ENCODE peak calls at places on chromosomes 13 and 19, in seven cellular contexts. E, Q, C, B, S, K and X are unnamed samples.

GRCh38 chr19:38035515-38036495 is 128.8 kb downstream of the SIPA1L3 start:
- DNase-seq in E (no peak), S (no peak), K (no peak), C (no peak), B (peak), Q (no peak), X (peak)

GRCh38 chr19:17952041-17952976 is 14.6 kb upstream of the KCNN1 start:
- DNase-seq in E (no peak), C (no peak), S (no peak), K (peak), Q (no peak), B (no peak), X (no peak)

GRCh38 chr19:38670921-38671398 is 23.5 kb downstream of the ACTN4 start:
- DNase-seq in C (no peak), K (no peak), S (no peak), Q (no peak), E (no peak), B (peak), X (no peak)

GRCh38 chr13:112198611-112199010 is 131.7 kb downstream of the SOX1 start:
- DNase-seq in E (no peak), K (no peak), Q (no peak), B (no peak), C (no peak), S (no peak), X (no peak)

GRCh38 chr13:36282818-36283432 is 14.7 kb downstream of the CCDC169 start:
- DNase-seq in S (peak), E (no peak), Q (no peak), K (no peak), C (peak), B (peak), X (no peak)

GRCh38 chr13:51605698-51606097 is 21.4 kb downstream of the WDFY2 start:
- DNase-seq in K (no peak), E (no peak), B (no peak), Q (no peak), C (no peak), S (no peak), X (no peak)

GRCh38 chr13:37540228-37540627 is 58.3 kb downstream of the POSTN start:
- DNase-seq in K (no peak), Q (no peak), B (no peak), S (no peak), E (no peak), C (no peak), X (no peak)

GRCh38 chr19:28710278-28710677 is 502.7 kb downstream of the UQCRFS1 start:
- DNase-seq in K (peak), Q (no peak), C (peak), B (peak), E (no peak), S (peak), X (no peak)

GRCh38 chr13:83881917-83882625 is at the start of gene SLITRK1:
- DNase-seq in Q (peak), K (no peak), B (no peak), S (no peak), C (no peak), E (peak), X (peak)
- H3K4me3 ChIP-seq in Q (no peak), K (no peak), B (no peak), S (peak), C (no peak), E (no peak), X (no peak)

GRCh38 chr19:7515471-7516226 is at the start of gene ZNF358:
- DNase-seq in C (no peak), E (peak), K (peak), Q (peak), S (peak), B (peak), X (peak)
- TF ChIP-seq POLR2A in C (no peak), E (no peak), K (peak), Q (no peak), S (peak), B (peak), X (no peak)

GRCh38 chr19:43934055-43934984 is 762 bp downstream of the ZNF45 start:
- DNase-seq in E (no peak), K (peak), C (no peak), Q (no peak), S (peak), B (no peak), X (no peak)
- TF ChIP-seq CTCF in E (no peak), K (peak), C (no peak), Q (no peak), S (no peak), B (no peak), X (no peak)

GRCh38 chr19:54420068-54420382 is 4.8 kb downstream of the TTYH1 start:
- DNase-seq in E (no peak), Q (no peak), S (no peak), B (no peak), K (no peak), C (no peak), X (no peak)
- H3K4me3 ChIP-seq in E (no peak), Q (no peak), S (no peak), B (no peak), K (no peak), C (no peak), X (no peak)

GRCh38 chr19:44002566-44003460 is at the start of gene ZNF230:
- DNase-seq in E (peak), B (peak), S (peak), K (peak), C (peak), Q (peak), X (peak)
- TF ChIP-seq POLR2A in E (no peak), B (peak), S (peak), K (peak), C (no peak), Q (peak), X (peak)

GRCh38 chr19:35095667-35096368 is 19.8 kb upstream of the FXYD3 start:
- DNase-seq in E (no peak), C (no peak), K (peak), Q (no peak), S (no peak), B (no peak), X (no peak)
- TF ChIP-seq CTCF in E (no peak), C (no peak), K (no peak), Q (no peak), S (no peak), B (peak), X (no peak)

GRCh38 chr13:26220575-26220974 is 1.5 kb downstream of the RNF6 start:
- DNase-seq in S (no peak), K (no peak), B (no peak), C (no peak), E (no peak), Q (no peak), X (no peak)
- H3K4me3 ChIP-seq in S (peak), K (peak), B (peak), C (peak), E (no peak), Q (peak), X (no peak)

GRCh38 chr19:4709440-4710280 is 14.0 kb downstream of the DPP9 start:
- DNase-seq in B (no peak), S (no peak), C (no peak), E (no peak), Q (peak), K (no peak), X (no peak)
- TF ChIP-seq POLR2A in B (no peak), S (no peak), C (no peak), E (no peak), Q (no peak), K (no peak), X (no peak)